ENCODE peak calls at places on chromosomes 11 and 22, in ten cellular contexts. J is esophagus muscularis mucosa, N is BJ, Z is brain microvascular endothelial cell, M is hepatocyte, O is endothelial cell, P is thoracic aorta, W is A549, U is stomach, K is uterus. H is an unnamed sample.

GRCh38 chr22:22769434-22770279 is 118.0 kb upstream of the IGLL5 start:
- DNase-seq in J (no peak), N (no peak), Z (no peak), M (no peak), O (no peak), P (no peak), W (no peak), U (no peak), K (no peak), H (no peak)

GRCh38 chr11:68142028-68142412 is 20.8 kb upstream of the CHKA start:
- DNase-seq in J (no peak), N (no peak), Z (no peak), M (no peak), O (no peak), P (no peak), W (no peak), U (peak; percentile 85), K (no peak), H (peak; percentile 81)

GRCh38 chr11:111259871-111260270 is 14.3 kb downstream of the POU2AF2 start:
- DNase-seq in J (no peak), N (no peak), Z (no peak), M (no peak), O (no peak), P (no peak), W (no peak), U (no peak), K (no peak), H (no peak)

GRCh38 chr22:38038890-38039812 is 18.1 kb upstream of the PICK1 start:
- DNase-seq in J (no peak), N (no peak), Z (no peak), M (no peak), O (no peak), P (no peak), W (no peak), U (no peak), K (no peak), H (no peak)

GRCh38 chr11:40987895-40988435 is 471.5 kb downstream of the LRRC4C start:
- DNase-seq in J (no peak), N (no peak), Z (no peak), M (no peak), O (no peak), P (no peak), W (no peak), U (no peak), K (no peak), H (no peak)

GRCh38 chr22:40463017-40463631 is 92.7 kb downstream of the SGSM3 start:
- DNase-seq in J (no peak), N (no peak), Z (no peak), M (no peak), O (no peak), P (no peak), W (no peak), U (no peak), K (no peak), H (no peak)

GRCh38 chr22:41447435-41448188 is 1.0 kb upstream of the TOB2 start:
- DNase-seq in J (no peak), N (no peak), Z (peak; percentile 48), M (peak; percentile 84), O (peak; percentile 73), P (no peak), W (peak; percentile 60), U (peak; percentile 74), K (peak; percentile 67), H (peak; percentile 90)

GRCh38 chr22:19448076-19448607 is 631 bp upstream of the C22orf39 start:
- DNase-seq in J (no peak), N (no peak), Z (peak; percentile 51), M (peak; percentile 72), O (peak; percentile 24), P (no peak), W (peak; percentile 31), U (peak; percentile 28), K (no peak), H (no peak)

GRCh38 chr11:82790723-82791487 is 57.2 kb upstream of the FAM181B start:
- DNase-seq in J (no peak), N (no peak), Z (no peak), M (peak; percentile 14), O (no peak), P (no peak), W (no peak), U (no peak), K (no peak), H (no peak)

GRCh38 chr11:69463181-69463891 is 18.1 kb upstream of the LINC01488 start:
- DNase-seq in J (no peak), N (no peak), Z (peak; percentile 65), M (peak; percentile 68), O (no peak), P (no peak), W (peak; percentile 17), U (no peak), K (no peak), H (peak; percentile 63)

GRCh38 chr11:119729581-119730346 is 764 bp upstream of the NECTIN1 start:
- DNase-seq in J (no peak), N (peak; percentile 30), Z (peak; percentile 16), M (peak; percentile 48), O (no peak), P (peak; percentile 21), W (peak; percentile 37), U (peak; percentile 52), K (peak; percentile 51), H (peak; percentile 79)
- TF ChIP-seq CTCF in J (no peak), N (peak; percentile 10), Z (peak; percentile 22), M (no peak), O (peak; percentile 10), P (no peak), W (peak; percentile 33), U (no peak), K (no peak), H (no peak)

DNA sequence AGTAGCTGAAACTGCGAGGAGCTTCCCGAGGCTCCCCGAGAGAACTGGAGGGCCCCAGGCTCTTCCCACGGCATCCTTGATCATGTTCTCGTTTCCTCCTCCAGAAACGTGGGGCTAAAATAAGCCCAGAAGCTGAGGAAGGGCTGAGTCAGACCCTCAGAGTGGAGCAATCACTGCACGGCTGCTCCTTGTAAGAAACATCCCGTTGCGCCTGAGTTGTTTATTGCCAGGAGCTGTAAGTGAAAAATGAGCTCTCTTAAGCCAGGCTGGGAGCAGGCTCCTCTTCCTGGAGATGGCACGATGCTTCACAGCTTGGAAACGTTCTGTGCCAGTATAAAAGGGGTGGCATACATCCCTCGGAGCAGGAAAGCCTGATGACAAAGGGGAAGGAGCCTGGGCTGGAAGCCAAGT is 47.3 kb upstream of the SYN3 start:
- DNase-seq in J (no peak), N (no peak), Z (no peak), M (peak; percentile 61), O (no peak), P (no peak), W (no peak), U (no peak), K (no peak), H (no peak)
- TF ChIP-seq CTCF in J (no peak), N (no peak), Z (no peak), M (no peak), O (no peak), P (no peak), W (no peak), U (no peak), K (no peak), H (no peak)

GRCh38 chr11:132123854-132124835 is 753.7 kb downstream of the NTM start:
- DNase-seq in J (no peak), N (no peak), Z (no peak), M (no peak), O (no peak), P (no peak), W (no peak), U (no peak), K (no peak), H (no peak)
- TF ChIP-seq CTCF in J (no peak), N (peak; percentile 8), Z (peak; percentile 48), M (no peak), O (peak; percentile 39), P (no peak), W (no peak), U (no peak), K (no peak), H (no peak)

DNA sequence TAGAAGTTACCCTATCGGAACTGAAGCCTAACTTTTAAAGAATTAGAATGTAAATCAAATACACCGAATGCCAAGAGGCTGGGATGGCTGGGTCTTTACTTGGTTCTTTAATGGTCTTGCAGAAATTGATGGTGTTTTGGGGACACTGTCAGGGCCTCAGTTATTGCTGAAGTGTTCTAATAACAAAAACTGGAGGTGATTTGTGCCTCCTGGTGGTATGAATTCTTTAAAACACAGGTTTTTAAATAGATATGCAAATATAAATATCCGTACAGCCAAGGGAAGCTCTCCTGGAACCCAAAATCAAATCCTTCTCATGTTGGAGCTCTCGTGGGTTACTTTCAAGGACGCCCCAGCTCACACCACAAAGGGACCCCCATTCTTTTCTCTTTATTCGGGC is 19.3 kb upstream of the TMPRSS5 start:
- DNase-seq in J (no peak), N (no peak), Z (no peak), M (no peak), O (no peak), P (no peak), W (no peak), U (no peak), K (no peak), H (no peak)
- TF ChIP-seq CTCF in J (no peak), N (no peak), Z (no peak), M (no peak), O (no peak), P (no peak), W (no peak), U (no peak), K (no peak), H (no peak)

GRCh38 chr11:86278226-86278625 is 23.8 kb upstream of the HIKESHI start:
- DNase-seq in J (no peak), N (no peak), Z (no peak), M (no peak), O (no peak), P (no peak), W (no peak), U (no peak), K (no peak), H (no peak)

GRCh38 chr11:86274999-86275398 is 27.0 kb upstream of the HIKESHI start:
- DNase-seq in J (no peak), N (no peak), Z (no peak), M (no peak), O (no peak), P (no peak), W (no peak), U (no peak), K (no peak), H (no peak)

GRCh38 chr11:86275493-86276370 is 26.3 kb upstream of the HIKESHI start:
- DNase-seq in J (no peak), N (no peak), Z (no peak), M (no peak), O (no peak), P (no peak), W (no peak), U (no peak), K (no peak), H (no peak)

GRCh38 chr11:86277741-86278140 is 24.3 kb upstream of the HIKESHI start:
- DNase-seq in J (no peak), N (no peak), Z (no peak), M (no peak), O (no peak), P (no peak), W (no peak), U (no peak), K (no peak), H (no peak)

GRCh38 chr11:86274503-86274902 is 27.5 kb upstream of the HIKESHI start:
- DNase-seq in J (no peak), N (no peak), Z (no peak), M (no peak), O (peak; percentile 54), P (no peak), W (no peak), U (no peak), K (no peak), H (no peak)
- TF ChIP-seq CTCF in J (no peak), N (no peak), Z (peak; percentile 50), M (peak; percentile 10), O (peak; percentile 55), P (no peak), W (peak; percentile 18), U (no peak), K (no peak), H (no peak)